ENCODE peak calls at places on chromosomes 6 and 20, in seven cellular contexts. W is ascending aorta, Y is fibroblast of mammary gland, S is GM23338, N is GM06990, O is foreskin fibroblast, T is bronchial epithelial cell. C is an unnamed sample.

GRCh38 chr20:50628326-50628725 is 63.0 kb downstream of the RIPOR3 start:
- DNase-seq in W (no peak), Y (no peak), S (no peak), N (no peak), O (no peak), T (no peak), C (no peak)

GRCh38 chr20:2919518-2920245 is 46.4 kb downstream of the PTPRA start:
- DNase-seq in W (no peak), Y (no peak), S (no peak), N (no peak), O (no peak), T (peak), C (no peak)

GRCh38 chr20:33673411-33674293 is 576 bp downstream of the NECAB3 start:
- DNase-seq in W (no peak), Y (peak), S (no peak), N (no peak), O (no peak), T (no peak), C (no peak)

GRCh38 chr6:108115598-108116058 is 41.1 kb upstream of the OSTM1 start:
- DNase-seq in W (no peak), Y (peak), S (peak), N (peak), O (no peak), T (no peak), C (peak)

GRCh38 chr20:13501500-13501899 is 137.2 kb downstream of the TASP1 start:
- DNase-seq in W (no peak), Y (no peak), S (no peak), N (no peak), O (no peak), T (no peak), C (no peak)

GRCh38 chr20:24432057-24432456 is 37.4 kb upstream of the SYNDIG1 start:
- DNase-seq in W (no peak), Y (no peak), S (peak), N (no peak), O (no peak), T (no peak), C (no peak)

GRCh38 chr6:77416839-77417238 is 46.5 kb downstream of the HTR1B start:
- DNase-seq in W (no peak), Y (no peak), S (no peak), N (no peak), O (no peak), T (no peak), C (no peak)

GRCh38 chr6:121430514-121431460 is 4.7 kb upstream of the GJA1 start:
- DNase-seq in W (no peak), Y (peak), S (peak), N (no peak), O (no peak), T (peak), C (peak)

GRCh38 chr6:156045416-156045815 is 589.8 kb upstream of the NOX3 start:
- DNase-seq in W (no peak), Y (no peak), S (no peak), N (no peak), O (no peak), T (no peak), C (no peak)

GRCh38 chr20:1322511-1323245 is 6.3 kb downstream of the SDCBP2 start:
- DNase-seq in W (peak), Y (peak), S (no peak), N (no peak), O (peak), T (peak), C (peak)

GRCh38 chr20:12217382-12217781 is 299.7 kb downstream of the BTBD3 start:
- DNase-seq in W (no peak), Y (peak), S (peak), N (no peak), O (no peak), T (no peak), C (no peak)

GRCh38 chr20:63009044-63009961 is 2.5 kb upstream of the BHLHE23 start:
- DNase-seq in W (peak), Y (peak), S (peak), N (peak), O (peak), T (peak), C (peak)

GRCh38 chr6:41284726-41285125 is 1.8 kb downstream of the TREM1 start:
- DNase-seq in W (no peak), Y (peak), S (no peak), N (no peak), O (peak), T (peak), C (peak)

GRCh38 chr20:58309607-58310290 is at the start of gene RAB22A:
- DNase-seq in W (peak), Y (peak), S (peak), N (peak), O (peak), T (peak), C (peak)

GRCh38 chr20:50595988-50596693 is 86.0 kb downstream of the PTPN1 start:
- DNase-seq in W (no peak), Y (no peak), S (peak), N (no peak), O (no peak), T (peak), C (no peak)

GRCh38 chr20:49599746-49600113 is 31.8 kb upstream of the PTGIS start:
- DNase-seq in W (no peak), Y (no peak), S (no peak), N (no peak), O (no peak), T (no peak), C (no peak)

GRCh38 chr6:39929039-39929732 is 5.1 kb downstream of the MOCS1 start:
- DNase-seq in W (no peak), Y (no peak), S (no peak), N (no peak), O (no peak), T (no peak), C (peak)

GRCh38 chr6:138651491-138651890 is 122.1 kb upstream of the CCDC28A start:
- DNase-seq in W (no peak), Y (no peak), S (no peak), N (no peak), O (no peak), T (peak), C (no peak)

GRCh38 chr20:61804896-61805295 is 260.8 kb downstream of the TAF4 start:
- DNase-seq in W (no peak), Y (peak), S (no peak), N (no peak), O (no peak), T (no peak), C (peak)

GRCh38 chr6:37077459-37078296 is 72.2 kb downstream of the FGD2 start:
- DNase-seq in W (peak), Y (peak), S (peak), N (no peak), O (peak), T (peak), C (peak)

GRCh38 chr6:157376241-157376640 is 4.7 kb upstream of the ZDHHC14 start:
- DNase-seq in W (no peak), Y (no peak), S (no peak), N (no peak), O (no peak), T (no peak), C (no peak)

GRCh38 chr6:119148825-119149525 is 70.5 kb upstream of the FAM184A start:
- DNase-seq in W (no peak), Y (peak), S (no peak), N (no peak), O (no peak), T (peak), C (peak)

GRCh38 chr6:81995548-81996289 is 243.2 kb upstream of the TENT5A start:
- DNase-seq in W (no peak), Y (peak), S (no peak), N (no peak), O (no peak), T (peak), C (peak)

GRCh38 chr6:54057068-54057467 is 54.2 kb upstream of the MLIP start:
- DNase-seq in W (no peak), Y (no peak), S (no peak), N (no peak), O (no peak), T (no peak), C (no peak)

DNA sequence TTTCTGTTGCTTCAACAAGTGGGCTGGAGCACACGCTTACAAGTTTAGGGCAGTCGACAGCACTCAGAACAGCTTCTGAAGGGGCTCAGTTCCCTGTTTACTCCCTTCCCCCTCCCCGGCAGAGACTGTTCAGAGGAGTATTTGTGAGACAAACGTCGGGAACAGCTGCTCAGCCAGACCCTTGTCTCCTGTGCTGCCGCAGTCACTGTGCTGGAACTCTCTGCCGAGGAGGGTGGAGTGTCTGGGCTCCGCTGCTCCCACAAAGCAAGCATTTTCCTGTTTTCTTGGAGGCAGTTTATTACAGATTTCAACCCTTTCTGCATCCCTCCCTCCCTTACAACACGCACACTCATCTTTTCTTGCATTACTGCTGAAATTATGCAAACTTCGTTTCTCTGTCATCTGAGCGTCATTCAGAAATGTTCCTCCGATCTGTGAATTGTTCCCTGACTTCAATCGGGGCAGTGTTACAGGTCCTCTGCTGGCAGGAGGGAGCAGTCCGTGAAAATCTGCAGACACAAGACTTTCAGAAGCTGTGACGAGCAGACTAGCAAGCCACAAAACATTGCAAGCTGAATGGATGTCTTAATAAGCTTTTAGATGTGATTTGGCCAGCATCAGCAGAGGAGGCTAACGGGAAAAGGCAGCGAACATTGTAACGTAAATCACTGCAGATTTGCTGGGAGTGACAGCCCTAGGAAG is 76.3 kb downstream of the LYRM2 start:
- DNase-seq in W (peak), Y (peak), S (peak), N (no peak), O (no peak), T (no peak), C (peak)
- H3K4me3 ChIP-seq in W (peak), Y (no peak), S (no peak), N (no peak), O (no peak), T (no peak), C (no peak)

DNA sequence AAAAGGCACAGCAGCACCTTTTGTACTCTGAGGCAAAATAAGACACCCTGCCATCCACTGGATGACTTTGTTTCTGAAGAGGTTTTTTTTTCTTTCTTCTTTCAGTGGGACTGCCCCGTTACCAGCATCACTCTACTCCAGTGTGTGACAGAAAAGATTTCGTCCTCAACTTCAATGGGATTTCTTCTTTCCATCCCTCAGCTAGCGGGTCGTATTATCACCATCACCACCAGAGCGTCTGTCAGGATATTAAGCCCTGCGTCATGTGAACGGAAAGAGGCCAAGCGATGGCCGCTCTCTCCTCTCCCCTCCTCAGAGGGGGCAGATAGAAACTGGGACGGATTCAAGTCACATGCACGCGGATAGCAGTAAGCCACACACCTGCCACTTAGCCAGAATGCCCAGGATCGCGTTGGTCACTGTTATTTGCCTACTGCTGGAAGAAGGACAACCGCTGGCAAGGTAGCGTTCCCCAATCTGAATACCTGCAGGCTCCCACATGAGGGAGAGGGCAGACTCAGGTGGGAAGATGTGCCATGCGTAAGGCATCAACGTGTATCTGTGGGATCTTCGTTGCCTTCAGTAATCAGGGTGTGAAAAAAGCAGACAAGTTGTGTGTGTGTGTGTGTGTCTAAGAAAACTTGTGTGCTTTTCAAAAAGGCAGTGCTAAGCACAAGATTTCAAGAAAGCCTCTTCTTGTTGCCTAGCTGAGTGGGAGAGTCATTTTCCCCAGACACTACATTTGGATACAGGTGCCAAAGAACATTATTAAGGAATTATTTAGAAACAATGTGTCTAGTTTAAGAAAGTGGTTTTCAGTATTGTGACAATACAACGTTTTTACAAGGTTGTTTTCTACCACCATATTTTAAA is 5.5 kb downstream of the FOXF2 start:
- DNase-seq in W (peak), Y (no peak), S (peak), N (no peak), O (no peak), T (no peak), C (no peak)
- TF ChIP-seq CTCF in W (no peak), Y (no peak), S (no peak), N (no peak), O (no peak), T (no peak), C (no peak)

GRCh38 chr6:68256391-68256790 is 378.7 kb upstream of the ADGRB3 start:
- DNase-seq in W (no peak), Y (no peak), S (no peak), N (no peak), O (no peak), T (no peak), C (no peak)

DNA sequence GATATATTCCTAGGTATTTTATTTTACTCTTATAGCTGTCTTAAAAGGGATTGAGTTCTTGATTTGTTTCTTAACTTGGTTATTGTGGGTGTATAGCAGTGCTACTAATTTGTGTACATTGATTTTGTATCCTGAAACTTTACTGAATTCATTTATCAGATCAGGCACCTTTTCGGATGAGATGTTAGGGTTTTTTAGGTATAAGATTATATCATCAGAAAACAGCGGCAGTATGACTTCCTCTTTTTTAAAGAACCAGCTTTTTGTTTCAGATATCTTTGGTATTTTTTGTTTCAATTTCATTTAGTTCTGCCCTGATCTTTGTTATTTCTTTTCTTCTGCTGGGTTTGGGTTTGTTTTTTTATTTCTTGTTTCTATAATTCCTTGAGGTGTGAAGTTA is 382.4 kb upstream of the ADGRB3 start:
- DNase-seq in W (no peak), Y (no peak), S (no peak), N (no peak), O (no peak), T (no peak), C (no peak)
- H3K4me3 ChIP-seq in W (no peak), Y (no peak), S (no peak), N (no peak), O (no peak), T (no peak), C (no peak)

GRCh38 chr6:100721256-100721655 is 159.9 kb downstream of the ASCC3 start:
- DNase-seq in W (no peak), Y (peak), S (no peak), N (no peak), O (peak), T (no peak), C (no peak)

GRCh38 chr6:100724222-100724621 is 156.9 kb downstream of the ASCC3 start:
- DNase-seq in W (no peak), Y (no peak), S (no peak), N (no peak), O (no peak), T (no peak), C (no peak)

GRCh38 chr6:100724696-100725095 is 156.4 kb downstream of the ASCC3 start:
- DNase-seq in W (no peak), Y (no peak), S (no peak), N (no peak), O (no peak), T (no peak), C (no peak)

DNA sequence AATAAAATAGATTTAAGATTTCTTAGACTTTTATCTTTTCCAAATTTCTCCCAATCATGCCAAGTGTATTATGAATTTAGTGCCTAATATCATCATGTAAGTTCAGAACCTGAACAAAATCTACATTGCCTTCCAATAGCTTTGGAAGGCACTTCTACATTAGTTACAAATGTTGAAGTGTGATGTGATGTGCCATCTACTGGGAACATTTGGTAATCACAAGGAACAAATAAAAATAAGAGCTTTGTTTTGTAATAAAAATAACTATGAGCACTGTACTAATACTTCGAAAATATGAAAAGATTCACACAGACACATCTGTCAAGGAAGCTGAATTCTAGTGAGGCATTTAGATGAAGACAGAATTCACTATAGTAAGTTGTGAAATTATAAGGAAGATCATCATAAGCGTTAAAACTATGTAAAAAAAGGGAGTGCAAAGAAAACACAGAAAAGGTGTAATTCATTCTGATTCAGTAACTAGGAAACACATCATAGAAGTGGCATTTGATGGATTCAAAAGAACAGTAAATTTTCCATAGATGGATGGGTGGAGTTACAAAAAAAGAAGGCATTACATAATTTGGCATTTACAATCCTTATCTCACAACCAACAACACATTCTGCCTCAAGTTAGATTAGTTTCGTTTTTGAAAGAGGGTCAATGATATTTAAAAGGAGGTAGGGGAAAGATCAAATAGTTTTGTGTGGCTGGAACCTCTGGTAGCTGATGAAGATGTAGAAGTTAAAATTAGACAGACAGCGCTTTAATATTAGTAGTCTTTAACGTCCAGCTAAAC is 161.0 kb downstream of the ASCC3 start:
- DNase-seq in W (no peak), Y (peak), S (peak), N (no peak), O (peak), T (peak), C (peak)
- TF ChIP-seq CTCF in W (no peak), Y (peak), S (peak), N (peak), O (peak), T (no peak), C (peak)

GRCh38 chr6:756224-756623 is 63.3 kb upstream of the EXOC2 start:
- DNase-seq in W (no peak), Y (no peak), S (no peak), N (no peak), O (no peak), T (no peak), C (no peak)

GRCh38 chr6:759729-760128 is 66.8 kb upstream of the EXOC2 start:
- DNase-seq in W (no peak), Y (no peak), S (no peak), N (no peak), O (no peak), T (no peak), C (no peak)

GRCh38 chr6:766625-767024 is 73.7 kb upstream of the EXOC2 start:
- DNase-seq in W (no peak), Y (no peak), S (no peak), N (no peak), O (peak), T (no peak), C (peak)

GRCh38 chr6:760982-761955 is 68.3 kb upstream of the EXOC2 start:
- DNase-seq in W (no peak), Y (no peak), S (peak), N (no peak), O (peak), T (no peak), C (no peak)
- H3K4me3 ChIP-seq in W (no peak), Y (no peak), S (no peak), N (no peak), O (peak), T (no peak), C (no peak)

DNA sequence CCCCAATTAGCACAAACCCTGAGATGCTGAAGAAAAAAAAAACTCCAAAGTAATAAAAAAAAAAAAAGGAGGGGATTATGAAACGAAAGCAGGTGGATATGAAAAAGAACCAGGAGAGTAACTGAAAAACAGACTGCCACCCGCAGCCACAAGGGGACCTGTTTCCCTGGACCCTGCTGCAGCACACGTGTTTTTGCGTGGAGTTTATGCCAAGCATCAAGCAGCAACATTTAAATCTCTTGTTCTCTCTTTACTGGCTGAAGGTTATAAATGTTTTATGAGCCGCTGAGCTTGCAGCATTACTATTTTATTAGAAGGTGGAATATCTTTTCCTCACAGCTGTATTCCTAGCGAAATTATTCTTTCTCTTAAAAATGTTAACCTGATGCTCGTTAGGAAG is 131.6 kb upstream of the OLIG3 start:
- DNase-seq in W (no peak), Y (no peak), S (no peak), N (no peak), O (no peak), T (no peak), C (no peak)
- TF ChIP-seq CTCF in W (no peak), Y (peak), S (peak), N (no peak), O (no peak), T (no peak), C (no peak)